ENCODE peak calls at places on chromosomes 12 and 14, in nine cellular contexts. One of them, this sample, is unnamed.

GRCh38 chr12:4215862-4216541 is 57.6 kb upstream of the CCND2 start:
- DNase-seq in endothelial cell: no peak
- DNase-seq in GM12865: peak
- DNase-seq in foreskin keratinocyte: peak
- DNase-seq in BE2C: no peak
- DNase-seq in stomach: no peak
- DNase-seq in AG04450: no peak
- DNase-seq in glutamatergic neuron: no peak
- DNase-seq in astrocyte of the spinal cord: no peak
- DNase-seq in this sample: no peak

GRCh38 chr12:102478416-102479098 is 1.8 kb downstream of the IGF1 start:
- DNase-seq in astrocyte of the spinal cord: no peak
- DNase-seq in foreskin keratinocyte: no peak
- DNase-seq in glutamatergic neuron: no peak
- DNase-seq in stomach: peak
- DNase-seq in BE2C: no peak
- DNase-seq in GM12865: peak
- DNase-seq in endothelial cell: no peak
- DNase-seq in AG04450: no peak
- DNase-seq in this sample: no peak

GRCh38 chr12:46005151-46005797 is 14.9 kb upstream of the SCAF11 start:
- DNase-seq in endothelial cell: no peak
- DNase-seq in BE2C: no peak
- DNase-seq in stomach: no peak
- DNase-seq in glutamatergic neuron: no peak
- DNase-seq in GM12865: no peak
- DNase-seq in astrocyte of the spinal cord: no peak
- DNase-seq in AG04450: no peak
- DNase-seq in foreskin keratinocyte: no peak
- DNase-seq in this sample: no peak

GRCh38 chr12:68349083-68349700 is 17.0 kb upstream of the MDM1 start:
- DNase-seq in BE2C: no peak
- DNase-seq in astrocyte of the spinal cord: no peak
- DNase-seq in foreskin keratinocyte: no peak
- DNase-seq in endothelial cell: no peak
- DNase-seq in stomach: no peak
- DNase-seq in AG04450: no peak
- DNase-seq in glutamatergic neuron: no peak
- DNase-seq in GM12865: no peak
- DNase-seq in this sample: no peak

GRCh38 chr14:94014375-94014774 is 11.8 kb upstream of the OTUB2 start:
- DNase-seq in glutamatergic neuron: no peak
- DNase-seq in GM12865: no peak
- DNase-seq in stomach: no peak
- DNase-seq in BE2C: no peak
- DNase-seq in foreskin keratinocyte: no peak
- DNase-seq in AG04450: no peak
- DNase-seq in endothelial cell: no peak
- DNase-seq in astrocyte of the spinal cord: no peak
- DNase-seq in this sample: no peak

GRCh38 chr14:97762386-97762785 is 965.2 kb downstream of the VRK1 start:
- DNase-seq in BE2C: no peak
- DNase-seq in astrocyte of the spinal cord: no peak
- DNase-seq in GM12865: no peak
- DNase-seq in glutamatergic neuron: no peak
- DNase-seq in endothelial cell: no peak
- DNase-seq in stomach: no peak
- DNase-seq in AG04450: no peak
- DNase-seq in foreskin keratinocyte: no peak
- DNase-seq in this sample: no peak

GRCh38 chr14:49975286-49975685 is 82.4 kb downstream of the ARF6 start:
- DNase-seq in endothelial cell: no peak
- DNase-seq in astrocyte of the spinal cord: peak
- DNase-seq in BE2C: no peak
- DNase-seq in AG04450: peak
- DNase-seq in foreskin keratinocyte: peak
- DNase-seq in GM12865: no peak
- DNase-seq in stomach: no peak
- DNase-seq in glutamatergic neuron: no peak
- DNase-seq in this sample: no peak

GRCh38 chr14:83887871-83888270 is 1642.1 kb upstream of the FLRT2 start:
- DNase-seq in astrocyte of the spinal cord: no peak
- DNase-seq in GM12865: no peak
- DNase-seq in stomach: no peak
- DNase-seq in glutamatergic neuron: no peak
- DNase-seq in AG04450: no peak
- DNase-seq in endothelial cell: no peak
- DNase-seq in foreskin keratinocyte: no peak
- DNase-seq in BE2C: no peak
- DNase-seq in this sample: no peak

GRCh38 chr12:13101854-13102375 is 1.6 kb downstream of the GSG1 start:
- DNase-seq in AG04450: no peak
- DNase-seq in astrocyte of the spinal cord: peak
- DNase-seq in glutamatergic neuron: no peak
- DNase-seq in stomach: no peak
- DNase-seq in BE2C: no peak
- DNase-seq in foreskin keratinocyte: no peak
- DNase-seq in endothelial cell: no peak
- DNase-seq in GM12865: no peak
- DNase-seq in this sample: no peak

GRCh38 chr14:61537567-61538463 is 157.5 kb upstream of the HIF1A start:
- DNase-seq in AG04450: no peak
- DNase-seq in glutamatergic neuron: no peak
- DNase-seq in BE2C: no peak
- DNase-seq in endothelial cell: no peak
- DNase-seq in stomach: peak
- DNase-seq in GM12865: peak
- DNase-seq in foreskin keratinocyte: peak
- DNase-seq in astrocyte of the spinal cord: peak
- DNase-seq in this sample: no peak

GRCh38 chr12:4909734-4910501 is at the start of gene KCNA1:
- DNase-seq in glutamatergic neuron: peak
- DNase-seq in foreskin keratinocyte: peak
- DNase-seq in endothelial cell: peak
- DNase-seq in BE2C: no peak
- DNase-seq in astrocyte of the spinal cord: no peak
- DNase-seq in GM12865: no peak
- DNase-seq in AG04450: no peak
- DNase-seq in stomach: no peak
- DNase-seq in this sample: peak

GRCh38 chr12:122411537-122411936 is 10.9 kb downstream of the CLIP1 start:
- DNase-seq in AG04450: no peak
- DNase-seq in glutamatergic neuron: no peak
- DNase-seq in endothelial cell: no peak
- DNase-seq in astrocyte of the spinal cord: no peak
- DNase-seq in BE2C: no peak
- DNase-seq in foreskin keratinocyte: no peak
- DNase-seq in GM12865: no peak
- DNase-seq in stomach: no peak
- DNase-seq in this sample: no peak

DNA sequence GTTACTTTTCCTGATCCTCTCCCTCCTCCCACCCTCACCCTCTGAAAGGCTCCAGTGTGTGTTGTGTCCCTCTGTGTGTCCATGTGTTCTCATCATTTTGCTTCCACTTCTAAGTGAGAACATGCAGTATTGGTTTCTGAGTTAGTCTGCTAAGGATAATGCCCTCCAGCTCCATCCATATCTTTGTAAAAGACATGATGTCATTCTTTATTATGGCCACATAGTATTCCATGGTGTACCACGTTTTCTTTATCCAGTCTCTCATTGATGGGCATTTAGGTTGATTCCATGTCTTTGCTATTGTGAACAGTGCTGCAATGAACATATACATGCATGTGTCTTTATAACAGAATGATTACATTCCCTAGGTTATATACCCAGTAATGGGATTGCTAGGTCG is 51.9 kb upstream of the BBS10 start:
- DNase-seq in AG04450: no peak
- DNase-seq in BE2C: no peak
- DNase-seq in stomach: no peak
- DNase-seq in glutamatergic neuron: no peak
- DNase-seq in foreskin keratinocyte: no peak
- DNase-seq in astrocyte of the spinal cord: no peak
- DNase-seq in endothelial cell: no peak
- DNase-seq in GM12865: no peak
- DNase-seq in this sample: no peak
- TF ChIP-seq CTCF in AG04450: no peak
- TF ChIP-seq CTCF in BE2C: no peak
- TF ChIP-seq CTCF in stomach: no peak
- TF ChIP-seq CTCF in glutamatergic neuron: no peak
- TF ChIP-seq CTCF in foreskin keratinocyte: no peak
- TF ChIP-seq CTCF in astrocyte of the spinal cord: no peak
- TF ChIP-seq CTCF in endothelial cell: no peak
- TF ChIP-seq CTCF in GM12865: no peak
- TF ChIP-seq CTCF in this sample: no peak

GRCh38 chr14:25052921-25053320 is 3.0 kb upstream of the STXBP6 start:
- DNase-seq in stomach: no peak
- DNase-seq in AG04450: no peak
- DNase-seq in foreskin keratinocyte: no peak
- DNase-seq in endothelial cell: no peak
- DNase-seq in glutamatergic neuron: no peak
- DNase-seq in astrocyte of the spinal cord: no peak
- DNase-seq in BE2C: no peak
- DNase-seq in GM12865: no peak
- DNase-seq in this sample: no peak

GRCh38 chr14:25053585-25053984 is 3.6 kb upstream of the STXBP6 start:
- DNase-seq in GM12865: no peak
- DNase-seq in stomach: no peak
- DNase-seq in foreskin keratinocyte: no peak
- DNase-seq in glutamatergic neuron: no peak
- DNase-seq in endothelial cell: no peak
- DNase-seq in BE2C: no peak
- DNase-seq in AG04450: no peak
- DNase-seq in astrocyte of the spinal cord: no peak
- DNase-seq in this sample: no peak

GRCh38 chr14:25056688-25057078 is 6.7 kb upstream of the STXBP6 start:
- DNase-seq in AG04450: no peak
- DNase-seq in endothelial cell: no peak
- DNase-seq in astrocyte of the spinal cord: no peak
- DNase-seq in GM12865: no peak
- DNase-seq in glutamatergic neuron: no peak
- DNase-seq in BE2C: no peak
- DNase-seq in stomach: no peak
- DNase-seq in foreskin keratinocyte: no peak
- DNase-seq in this sample: no peak

GRCh38 chr14:25055998-25056687 is 6.2 kb upstream of the STXBP6 start:
- DNase-seq in AG04450: no peak
- DNase-seq in stomach: no peak
- DNase-seq in GM12865: no peak
- DNase-seq in foreskin keratinocyte: no peak
- DNase-seq in astrocyte of the spinal cord: no peak
- DNase-seq in glutamatergic neuron: no peak
- DNase-seq in endothelial cell: no peak
- DNase-seq in BE2C: no peak
- DNase-seq in this sample: no peak

GRCh38 chr14:25055005-25055404 is 5.1 kb upstream of the STXBP6 start:
- DNase-seq in AG04450: no peak
- DNase-seq in endothelial cell: no peak
- DNase-seq in foreskin keratinocyte: no peak
- DNase-seq in stomach: no peak
- DNase-seq in astrocyte of the spinal cord: no peak
- DNase-seq in glutamatergic neuron: no peak
- DNase-seq in BE2C: no peak
- DNase-seq in GM12865: no peak
- DNase-seq in this sample: no peak
- TF ChIP-seq CTCF in AG04450: no peak
- TF ChIP-seq CTCF in endothelial cell: no peak
- TF ChIP-seq CTCF in foreskin keratinocyte: no peak
- TF ChIP-seq CTCF in stomach: no peak
- TF ChIP-seq CTCF in astrocyte of the spinal cord: no peak
- TF ChIP-seq CTCF in glutamatergic neuron: no peak
- TF ChIP-seq CTCF in BE2C: no peak
- TF ChIP-seq CTCF in GM12865: no peak
- TF ChIP-seq CTCF in this sample: no peak

GRCh38 chr14:103123634-103124500 is 606 bp downstream of the TNFAIP2 start:
- DNase-seq in glutamatergic neuron: no peak
- DNase-seq in GM12865: no peak
- DNase-seq in stomach: peak
- DNase-seq in AG04450: no peak
- DNase-seq in astrocyte of the spinal cord: no peak
- DNase-seq in BE2C: no peak
- DNase-seq in foreskin keratinocyte: no peak
- DNase-seq in endothelial cell: peak
- DNase-seq in this sample: no peak
- TF ChIP-seq CTCF in glutamatergic neuron: no peak
- TF ChIP-seq CTCF in GM12865: peak
- TF ChIP-seq CTCF in stomach: peak
- TF ChIP-seq CTCF in AG04450: peak
- TF ChIP-seq CTCF in astrocyte of the spinal cord: peak
- TF ChIP-seq CTCF in BE2C: peak
- TF ChIP-seq CTCF in foreskin keratinocyte: peak
- TF ChIP-seq CTCF in endothelial cell: peak
- TF ChIP-seq CTCF in this sample: no peak

GRCh38 chr12:119328111-119328510 is 6.4 kb upstream of the CCDC60 start:
- DNase-seq in foreskin keratinocyte: no peak
- DNase-seq in glutamatergic neuron: peak
- DNase-seq in astrocyte of the spinal cord: no peak
- DNase-seq in GM12865: peak
- DNase-seq in endothelial cell: peak
- DNase-seq in stomach: no peak
- DNase-seq in BE2C: peak
- DNase-seq in AG04450: no peak
- DNase-seq in this sample: no peak
- TF ChIP-seq CTCF in foreskin keratinocyte: no peak
- TF ChIP-seq CTCF in glutamatergic neuron: peak
- TF ChIP-seq CTCF in astrocyte of the spinal cord: no peak
- TF ChIP-seq CTCF in GM12865: peak
- TF ChIP-seq CTCF in endothelial cell: peak
- TF ChIP-seq CTCF in stomach: no peak
- TF ChIP-seq CTCF in BE2C: peak
- TF ChIP-seq CTCF in AG04450: no peak
- TF ChIP-seq CTCF in this sample: peak

GRCh38 chr14:39034481-39035296 is 68.3 kb downstream of the SEC23A start:
- DNase-seq in glutamatergic neuron: peak
- DNase-seq in AG04450: no peak
- DNase-seq in stomach: no peak
- DNase-seq in foreskin keratinocyte: no peak
- DNase-seq in GM12865: no peak
- DNase-seq in astrocyte of the spinal cord: peak
- DNase-seq in BE2C: peak
- DNase-seq in endothelial cell: peak
- DNase-seq in this sample: no peak
- TF ChIP-seq CTCF in glutamatergic neuron: peak
- TF ChIP-seq CTCF in AG04450: peak
- TF ChIP-seq CTCF in stomach: peak
- TF ChIP-seq CTCF in foreskin keratinocyte: peak
- TF ChIP-seq CTCF in GM12865: no peak
- TF ChIP-seq CTCF in astrocyte of the spinal cord: peak
- TF ChIP-seq CTCF in BE2C: peak
- TF ChIP-seq CTCF in endothelial cell: peak
- TF ChIP-seq CTCF in this sample: no peak